ENCODE peak calls at places on chromosomes 11 and 22, in nine cellular contexts. One of them, this sample, is unnamed.

GRCh38 chr22:49446145-49446758 is 381.4 kb downstream of the BRD1 start:
- DNase-seq in thyroid gland: no peak
- DNase-seq in tibial nerve: no peak
- DNase-seq in adrenal gland: no peak
- DNase-seq in body of pancreas: no peak
- DNase-seq in heart left ventricle: no peak
- DNase-seq in IMR-90: no peak
- DNase-seq in breast epithelium: peak; percentile 22
- DNase-seq in stomach: no peak
- DNase-seq in this sample: peak; percentile 10

GRCh38 chr11:57426439-57426753 is 525 bp downstream of the SLC43A3 start:
- DNase-seq in thyroid gland: no peak
- DNase-seq in tibial nerve: no peak
- DNase-seq in adrenal gland: peak; percentile 15
- DNase-seq in body of pancreas: no peak
- DNase-seq in heart left ventricle: no peak
- DNase-seq in IMR-90: no peak
- DNase-seq in breast epithelium: no peak
- DNase-seq in stomach: no peak
- DNase-seq in this sample: no peak

GRCh38 chr11:64759722-64760719 is at the start of gene PYGM:
- DNase-seq in thyroid gland: peak; percentile 97
- DNase-seq in tibial nerve: peak; percentile 43
- DNase-seq in adrenal gland: peak; percentile 45
- DNase-seq in body of pancreas: peak; percentile 27
- DNase-seq in heart left ventricle: peak; percentile 88
- DNase-seq in IMR-90: no peak
- DNase-seq in breast epithelium: peak; percentile 51
- DNase-seq in stomach: no peak
- DNase-seq in this sample: peak; percentile 47

GRCh38 chr22:25357606-25358420 is 138.4 kb downstream of the CRYBB2 start:
- DNase-seq in thyroid gland: no peak
- DNase-seq in tibial nerve: no peak
- DNase-seq in adrenal gland: no peak
- DNase-seq in body of pancreas: peak; percentile 8
- DNase-seq in heart left ventricle: no peak
- DNase-seq in IMR-90: no peak
- DNase-seq in breast epithelium: peak; percentile 30
- DNase-seq in stomach: no peak
- DNase-seq in this sample: peak; percentile 39

GRCh38 chr22:22450343-22450839 is 58.2 kb downstream of the ZNF280B start:
- DNase-seq in thyroid gland: peak; percentile 72
- DNase-seq in tibial nerve: peak; percentile 45
- DNase-seq in adrenal gland: peak; percentile 51
- DNase-seq in body of pancreas: no peak
- DNase-seq in heart left ventricle: no peak
- DNase-seq in IMR-90: no peak
- DNase-seq in breast epithelium: no peak
- DNase-seq in stomach: peak; percentile 27
- DNase-seq in this sample: no peak

GRCh38 chr11:44632466-44633123 is 67.1 kb downstream of the CD82 start:
- DNase-seq in thyroid gland: no peak
- DNase-seq in tibial nerve: no peak
- DNase-seq in adrenal gland: peak; percentile 44
- DNase-seq in body of pancreas: peak; percentile 18
- DNase-seq in heart left ventricle: peak; percentile 52
- DNase-seq in IMR-90: no peak
- DNase-seq in breast epithelium: no peak
- DNase-seq in stomach: peak; percentile 33
- DNase-seq in this sample: no peak

GRCh38 chr11:76244311-76245061 is 38.2 kb upstream of the WNT11 start:
- DNase-seq in thyroid gland: no peak
- DNase-seq in tibial nerve: no peak
- DNase-seq in adrenal gland: no peak
- DNase-seq in body of pancreas: no peak
- DNase-seq in heart left ventricle: no peak
- DNase-seq in IMR-90: no peak
- DNase-seq in breast epithelium: no peak
- DNase-seq in stomach: no peak
- DNase-seq in this sample: no peak

GRCh38 chr11:7672960-7673723 is at the start of gene CYB5R2:
- DNase-seq in thyroid gland: peak; percentile 70
- DNase-seq in tibial nerve: peak; percentile 57
- DNase-seq in adrenal gland: peak; percentile 59
- DNase-seq in body of pancreas: peak; percentile 71
- DNase-seq in heart left ventricle: peak; percentile 79
- DNase-seq in IMR-90: peak; percentile 5
- DNase-seq in breast epithelium: peak; percentile 81
- DNase-seq in stomach: peak; percentile 80
- DNase-seq in this sample: peak; percentile 80

GRCh38 chr11:40924915-40925314 is 534.5 kb downstream of the LRRC4C start:
- DNase-seq in thyroid gland: no peak
- DNase-seq in tibial nerve: no peak
- DNase-seq in adrenal gland: no peak
- DNase-seq in body of pancreas: no peak
- DNase-seq in heart left ventricle: no peak
- DNase-seq in IMR-90: no peak
- DNase-seq in breast epithelium: no peak
- DNase-seq in stomach: no peak
- DNase-seq in this sample: no peak

GRCh38 chr11:123483058-123483457 is 53.0 kb downstream of the GRAMD1B start:
- DNase-seq in thyroid gland: no peak
- DNase-seq in tibial nerve: no peak
- DNase-seq in adrenal gland: peak; percentile 60
- DNase-seq in body of pancreas: no peak
- DNase-seq in heart left ventricle: no peak
- DNase-seq in IMR-90: peak; percentile 70
- DNase-seq in breast epithelium: no peak
- DNase-seq in stomach: no peak
- DNase-seq in this sample: no peak

GRCh38 chr11:65309006-65309405 is 5.7 kb upstream of the CDC42EP2 start:
- DNase-seq in thyroid gland: no peak
- DNase-seq in tibial nerve: no peak
- DNase-seq in adrenal gland: no peak
- DNase-seq in body of pancreas: no peak
- DNase-seq in heart left ventricle: no peak
- DNase-seq in IMR-90: no peak
- DNase-seq in breast epithelium: no peak
- DNase-seq in stomach: no peak
- DNase-seq in this sample: no peak

GRCh38 chr22:24325105-24325757 is 54.6 kb downstream of the SPECC1L start:
- DNase-seq in thyroid gland: no peak
- DNase-seq in tibial nerve: peak; percentile 48
- DNase-seq in adrenal gland: no peak
- DNase-seq in body of pancreas: no peak
- DNase-seq in heart left ventricle: no peak
- DNase-seq in IMR-90: peak; percentile 92
- DNase-seq in breast epithelium: no peak
- DNase-seq in stomach: no peak
- DNase-seq in this sample: no peak

GRCh38 chr11:68979931-68980775 is 633 bp downstream of the MRGPRD start:
- DNase-seq in thyroid gland: no peak
- DNase-seq in tibial nerve: no peak
- DNase-seq in adrenal gland: no peak
- DNase-seq in body of pancreas: no peak
- DNase-seq in heart left ventricle: peak; percentile 16
- DNase-seq in IMR-90: no peak
- DNase-seq in breast epithelium: peak; percentile 28
- DNase-seq in stomach: no peak
- DNase-seq in this sample: no peak

GRCh38 chr11:58742981-58743880 is 11.5 kb upstream of the GLYAT start:
- DNase-seq in thyroid gland: no peak
- DNase-seq in tibial nerve: no peak
- DNase-seq in adrenal gland: no peak
- DNase-seq in body of pancreas: no peak
- DNase-seq in heart left ventricle: no peak
- DNase-seq in IMR-90: no peak
- DNase-seq in breast epithelium: no peak
- DNase-seq in stomach: no peak
- DNase-seq in this sample: no peak

GRCh38 chr11:134696455-134696854 is 284.4 kb upstream of the B3GAT1 start:
- DNase-seq in thyroid gland: no peak
- DNase-seq in tibial nerve: no peak
- DNase-seq in adrenal gland: no peak
- DNase-seq in body of pancreas: no peak
- DNase-seq in heart left ventricle: no peak
- DNase-seq in IMR-90: no peak
- DNase-seq in breast epithelium: no peak
- DNase-seq in stomach: no peak
- DNase-seq in this sample: no peak

GRCh38 chr11:134702827-134703226 is 290.8 kb upstream of the B3GAT1 start:
- DNase-seq in thyroid gland: no peak
- DNase-seq in tibial nerve: no peak
- DNase-seq in adrenal gland: no peak
- DNase-seq in body of pancreas: no peak
- DNase-seq in heart left ventricle: no peak
- DNase-seq in IMR-90: no peak
- DNase-seq in breast epithelium: no peak
- DNase-seq in stomach: no peak
- DNase-seq in this sample: no peak

GRCh38 chr11:134700101-134700640 is 288.1 kb upstream of the B3GAT1 start:
- DNase-seq in thyroid gland: no peak
- DNase-seq in tibial nerve: no peak
- DNase-seq in adrenal gland: no peak
- DNase-seq in body of pancreas: no peak
- DNase-seq in heart left ventricle: no peak
- DNase-seq in IMR-90: no peak
- DNase-seq in breast epithelium: no peak
- DNase-seq in stomach: no peak
- DNase-seq in this sample: no peak

GRCh38 chr11:134701564-134702165 is 289.6 kb upstream of the B3GAT1 start:
- DNase-seq in thyroid gland: peak; percentile 30
- DNase-seq in tibial nerve: no peak
- DNase-seq in adrenal gland: no peak
- DNase-seq in body of pancreas: no peak
- DNase-seq in heart left ventricle: no peak
- DNase-seq in IMR-90: no peak
- DNase-seq in breast epithelium: no peak
- DNase-seq in stomach: no peak
- DNase-seq in this sample: no peak
- TF ChIP-seq POLR2A in thyroid gland: no peak
- TF ChIP-seq POLR2A in tibial nerve: no peak
- TF ChIP-seq POLR2A in adrenal gland: no peak
- TF ChIP-seq POLR2A in body of pancreas: no peak
- TF ChIP-seq POLR2A in heart left ventricle: no peak
- TF ChIP-seq POLR2A in IMR-90: no peak
- TF ChIP-seq POLR2A in breast epithelium: no peak
- TF ChIP-seq POLR2A in stomach: no peak
- TF ChIP-seq POLR2A in this sample: no peak

GRCh38 chr22:19507534-19507861 is 16.7 kb downstream of the CLDN5 start:
- DNase-seq in thyroid gland: no peak
- DNase-seq in tibial nerve: no peak
- DNase-seq in adrenal gland: no peak
- DNase-seq in body of pancreas: no peak
- DNase-seq in heart left ventricle: no peak
- DNase-seq in IMR-90: no peak
- DNase-seq in breast epithelium: no peak
- DNase-seq in stomach: no peak
- DNase-seq in this sample: no peak

GRCh38 chr22:19509923-19510322 is 14.3 kb downstream of the CLDN5 start:
- DNase-seq in thyroid gland: no peak
- DNase-seq in tibial nerve: no peak
- DNase-seq in adrenal gland: no peak
- DNase-seq in body of pancreas: no peak
- DNase-seq in heart left ventricle: no peak
- DNase-seq in IMR-90: no peak
- DNase-seq in breast epithelium: no peak
- DNase-seq in stomach: no peak
- DNase-seq in this sample: no peak

GRCh38 chr22:19505735-19506126 is 18.5 kb downstream of the CLDN5 start:
- DNase-seq in thyroid gland: no peak
- DNase-seq in tibial nerve: no peak
- DNase-seq in adrenal gland: no peak
- DNase-seq in body of pancreas: no peak
- DNase-seq in heart left ventricle: no peak
- DNase-seq in IMR-90: no peak
- DNase-seq in breast epithelium: no peak
- DNase-seq in stomach: no peak
- DNase-seq in this sample: no peak

GRCh38 chr22:19506212-19506611 is 18.0 kb downstream of the CLDN5 start:
- DNase-seq in thyroid gland: no peak
- DNase-seq in tibial nerve: no peak
- DNase-seq in adrenal gland: no peak
- DNase-seq in body of pancreas: no peak
- DNase-seq in heart left ventricle: no peak
- DNase-seq in IMR-90: no peak
- DNase-seq in breast epithelium: no peak
- DNase-seq in stomach: no peak
- DNase-seq in this sample: no peak

GRCh38 chr22:19508024-19508776 is 16.0 kb downstream of the CLDN5 start:
- DNase-seq in thyroid gland: no peak
- DNase-seq in tibial nerve: no peak
- DNase-seq in adrenal gland: no peak
- DNase-seq in body of pancreas: no peak
- DNase-seq in heart left ventricle: no peak
- DNase-seq in IMR-90: no peak
- DNase-seq in breast epithelium: no peak
- DNase-seq in stomach: no peak
- DNase-seq in this sample: no peak
- H3K27ac ChIP-seq in thyroid gland: no peak overlapping the region
- H3K27ac ChIP-seq in tibial nerve: no peak overlapping the region
- H3K27ac ChIP-seq in adrenal gland: no peak overlapping the region
- H3K27ac ChIP-seq in body of pancreas: no peak overlapping the region
- H3K27ac ChIP-seq in heart left ventricle: no peak overlapping the region
- H3K27ac ChIP-seq in IMR-90: no peak overlapping the region
- H3K27ac ChIP-seq in breast epithelium: no peak overlapping the region
- H3K27ac ChIP-seq in stomach: no peak overlapping the region
- H3K27ac ChIP-seq in this sample: no peak overlapping the region

DNA sequence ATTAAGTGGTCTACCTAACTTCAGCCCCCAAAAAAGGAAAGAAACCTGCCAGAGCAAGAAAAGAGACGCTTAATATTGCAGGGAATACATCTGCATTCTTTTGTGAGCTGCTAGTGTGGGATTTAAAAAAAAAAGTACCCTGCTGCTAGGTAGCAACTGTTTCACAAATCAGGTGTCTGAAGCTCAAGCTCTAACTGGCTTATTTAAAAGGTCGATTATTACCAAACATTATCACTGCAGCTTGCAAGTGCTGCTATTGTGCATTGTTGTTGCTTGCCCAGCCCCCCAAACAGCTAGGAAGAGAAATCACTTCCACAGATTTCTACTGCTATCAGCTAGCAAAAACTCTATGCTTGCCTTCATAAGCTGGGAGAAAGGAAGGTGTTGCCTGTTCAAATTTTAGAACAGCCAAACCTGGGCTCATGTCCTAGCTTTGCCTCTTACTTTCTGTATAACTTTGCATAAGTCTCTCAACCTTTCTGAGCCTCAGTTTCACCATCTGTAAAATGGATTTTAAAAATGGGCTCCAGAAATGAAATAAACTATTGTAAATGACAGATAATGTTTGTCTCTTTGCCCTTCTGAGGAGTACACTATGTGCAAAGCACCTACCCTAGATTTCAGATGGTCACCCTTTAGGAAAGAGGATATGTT is 68.9 kb downstream of the FAM168A start:
- DNase-seq in thyroid gland: no peak
- DNase-seq in tibial nerve: no peak
- DNase-seq in adrenal gland: no peak
- DNase-seq in body of pancreas: no peak
- DNase-seq in heart left ventricle: no peak
- DNase-seq in IMR-90: no peak
- DNase-seq in breast epithelium: no peak
- DNase-seq in stomach: no peak
- DNase-seq in this sample: no peak
- H3K4me1 ChIP-seq in thyroid gland: peaks cover 5% of the 10 kb centered on the region
- H3K4me1 ChIP-seq in tibial nerve: peaks cover 24% of the 10 kb centered on the region
- H3K4me1 ChIP-seq in adrenal gland: peaks cover 30% of the 10 kb centered on the region
- H3K4me1 ChIP-seq in body of pancreas: no peaks in the 10 kb centered on the region
- H3K4me1 ChIP-seq in heart left ventricle: peaks cover 35% of the 10 kb centered on the region
- H3K4me1 ChIP-seq in IMR-90: peaks cover 11% of the 10 kb centered on the region
- H3K4me1 ChIP-seq in breast epithelium: peaks cover 3% of the 10 kb centered on the region
- H3K4me1 ChIP-seq in stomach: peaks cover 49% of the 10 kb centered on the region
- H3K4me1 ChIP-seq in this sample: peaks cover 57% of the 10 kb centered on the region

GRCh38 chr11:78039919-78040671 is 17.0 kb upstream of the KCTD14 start:
- DNase-seq in thyroid gland: peak; percentile 85
- DNase-seq in tibial nerve: peak; percentile 47
- DNase-seq in adrenal gland: peak; percentile 83
- DNase-seq in body of pancreas: peak; percentile 63
- DNase-seq in heart left ventricle: peak; percentile 58
- DNase-seq in IMR-90: peak; percentile 85
- DNase-seq in breast epithelium: no peak
- DNase-seq in stomach: peak; percentile 72
- DNase-seq in this sample: peak; percentile 34
- TF ChIP-seq POLR2A in thyroid gland: no peak
- TF ChIP-seq POLR2A in tibial nerve: no peak
- TF ChIP-seq POLR2A in adrenal gland: peak; percentile 40
- TF ChIP-seq POLR2A in body of pancreas: no peak
- TF ChIP-seq POLR2A in heart left ventricle: no peak
- TF ChIP-seq POLR2A in IMR-90: no peak
- TF ChIP-seq POLR2A in breast epithelium: no peak
- TF ChIP-seq POLR2A in stomach: no peak
- TF ChIP-seq POLR2A in this sample: no peak

This sample was measured in Peyer's patch.